ENCODE peak calls at places on chromosomes 12 and 14, in eight cellular contexts. One of them, this sample, is unnamed.

GRCh38 chr14:64232095-64232830 is 61.9 kb downstream of the ESR2 start:
- DNase-seq in psoas muscle: peak
- DNase-seq in stomach: no peak
- DNase-seq in choroid plexus epithelial cell: peak
- DNase-seq in cardiac muscle cell: no peak
- DNase-seq in astrocyte of the spinal cord: peak
- DNase-seq in A549: no peak
- DNase-seq in GM23338: no peak
- DNase-seq in this sample: no peak

GRCh38 chr12:52909256-52909655 is 4.4 kb upstream of the KRT8 start:
- DNase-seq in psoas muscle: no peak
- DNase-seq in stomach: no peak
- DNase-seq in choroid plexus epithelial cell: no peak
- DNase-seq in cardiac muscle cell: no peak
- DNase-seq in astrocyte of the spinal cord: no peak
- DNase-seq in A549: no peak
- DNase-seq in GM23338: no peak
- DNase-seq in this sample: no peak

GRCh38 chr12:13891902-13892301 is 89.5 kb downstream of the GRIN2B start:
- DNase-seq in psoas muscle: no peak
- DNase-seq in stomach: no peak
- DNase-seq in choroid plexus epithelial cell: no peak
- DNase-seq in cardiac muscle cell: no peak
- DNase-seq in astrocyte of the spinal cord: no peak
- DNase-seq in A549: peak
- DNase-seq in GM23338: no peak
- DNase-seq in this sample: no peak

GRCh38 chr14:35879654-35880249 is 53.6 kb downstream of the BRMS1L start:
- DNase-seq in psoas muscle: no peak
- DNase-seq in stomach: no peak
- DNase-seq in choroid plexus epithelial cell: peak
- DNase-seq in cardiac muscle cell: peak
- DNase-seq in astrocyte of the spinal cord: peak
- DNase-seq in A549: peak
- DNase-seq in GM23338: peak
- DNase-seq in this sample: no peak

GRCh38 chr12:125310461-125310860 is 245.2 kb downstream of the AACS start:
- DNase-seq in psoas muscle: no peak
- DNase-seq in stomach: no peak
- DNase-seq in choroid plexus epithelial cell: no peak
- DNase-seq in cardiac muscle cell: no peak
- DNase-seq in astrocyte of the spinal cord: no peak
- DNase-seq in A549: no peak
- DNase-seq in GM23338: no peak
- DNase-seq in this sample: no peak

GRCh38 chr12:3885179-3886094 is 12.2 kb upstream of the PARP11 start:
- DNase-seq in psoas muscle: no peak
- DNase-seq in stomach: no peak
- DNase-seq in choroid plexus epithelial cell: peak
- DNase-seq in cardiac muscle cell: peak
- DNase-seq in astrocyte of the spinal cord: peak
- DNase-seq in A549: peak
- DNase-seq in GM23338: peak
- DNase-seq in this sample: peak

GRCh38 chr14:105465209-105466031 is 9.2 kb upstream of the CRIP2 start:
- DNase-seq in psoas muscle: no peak
- DNase-seq in stomach: no peak
- DNase-seq in choroid plexus epithelial cell: peak
- DNase-seq in cardiac muscle cell: peak
- DNase-seq in astrocyte of the spinal cord: peak
- DNase-seq in A549: no peak
- DNase-seq in GM23338: no peak
- DNase-seq in this sample: no peak

GRCh38 chr14:59343585-59343984 is 121.6 kb downstream of the GPR135 start:
- DNase-seq in psoas muscle: no peak
- DNase-seq in stomach: no peak
- DNase-seq in choroid plexus epithelial cell: no peak
- DNase-seq in cardiac muscle cell: peak
- DNase-seq in astrocyte of the spinal cord: no peak
- DNase-seq in A549: no peak
- DNase-seq in GM23338: no peak
- DNase-seq in this sample: no peak

GRCh38 chr12:121033625-121034349 is 5.3 kb downstream of the OASL start:
- DNase-seq in psoas muscle: no peak
- DNase-seq in stomach: peak
- DNase-seq in choroid plexus epithelial cell: peak
- DNase-seq in cardiac muscle cell: no peak
- DNase-seq in astrocyte of the spinal cord: peak
- DNase-seq in A549: peak
- DNase-seq in GM23338: no peak
- DNase-seq in this sample: no peak

GRCh38 chr12:1880876-1881275 is 37.6 kb downstream of the CACNA2D4 start:
- DNase-seq in psoas muscle: no peak
- DNase-seq in stomach: no peak
- DNase-seq in choroid plexus epithelial cell: no peak
- DNase-seq in cardiac muscle cell: no peak
- DNase-seq in astrocyte of the spinal cord: no peak
- DNase-seq in A549: no peak
- DNase-seq in GM23338: no peak
- DNase-seq in this sample: no peak

GRCh38 chr14:25094171-25094907 is 44.4 kb upstream of the STXBP6 start:
- DNase-seq in psoas muscle: no peak
- DNase-seq in stomach: no peak
- DNase-seq in choroid plexus epithelial cell: no peak
- DNase-seq in cardiac muscle cell: no peak
- DNase-seq in astrocyte of the spinal cord: no peak
- DNase-seq in A549: no peak
- DNase-seq in GM23338: peak
- DNase-seq in this sample: no peak

GRCh38 chr14:104926619-104927431 is 2.1 kb downstream of the PLD4 start:
- DNase-seq in psoas muscle: no peak
- DNase-seq in stomach: no peak
- DNase-seq in choroid plexus epithelial cell: no peak
- DNase-seq in cardiac muscle cell: peak
- DNase-seq in astrocyte of the spinal cord: no peak
- DNase-seq in A549: no peak
- DNase-seq in GM23338: peak
- DNase-seq in this sample: peak

DNA sequence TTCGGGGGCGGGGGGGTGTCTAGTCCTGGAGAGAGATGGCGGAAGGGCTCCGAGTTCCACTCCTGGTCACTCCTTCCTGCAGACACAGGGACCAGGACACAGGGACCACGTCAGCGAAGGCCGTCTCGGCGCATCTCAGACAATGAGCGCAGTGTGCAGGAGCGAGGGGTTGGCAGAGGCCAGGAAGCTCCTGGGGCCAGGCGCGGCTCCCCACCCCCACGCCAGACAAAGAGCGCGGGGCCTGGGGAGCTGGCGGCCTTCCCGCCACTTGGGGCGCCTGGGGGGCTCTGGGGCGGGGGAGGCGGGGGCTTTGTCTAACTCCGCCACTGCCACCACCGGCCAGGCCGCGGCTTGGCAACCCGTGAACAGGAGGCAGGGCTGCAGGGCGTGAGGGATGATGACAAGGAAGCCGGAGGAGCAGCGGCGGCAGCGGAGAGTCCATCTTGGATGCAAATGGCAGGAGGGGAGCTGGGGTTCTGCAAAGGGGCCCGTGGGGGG is 2.2 kb downstream of the CDK2AP1 start:
- DNase-seq in psoas muscle: peak
- DNase-seq in stomach: peak
- DNase-seq in choroid plexus epithelial cell: peak
- DNase-seq in cardiac muscle cell: peak
- DNase-seq in astrocyte of the spinal cord: peak
- DNase-seq in A549: no peak
- DNase-seq in GM23338: peak
- DNase-seq in this sample: peak
- H3K4me3 ChIP-seq in psoas muscle: peak
- H3K4me3 ChIP-seq in stomach: peak
- H3K4me3 ChIP-seq in choroid plexus epithelial cell: peak
- H3K4me3 ChIP-seq in cardiac muscle cell: peak
- H3K4me3 ChIP-seq in astrocyte of the spinal cord: peak
- H3K4me3 ChIP-seq in A549: peak
- H3K4me3 ChIP-seq in GM23338: peak
- H3K4me3 ChIP-seq in this sample: no peak

DNA sequence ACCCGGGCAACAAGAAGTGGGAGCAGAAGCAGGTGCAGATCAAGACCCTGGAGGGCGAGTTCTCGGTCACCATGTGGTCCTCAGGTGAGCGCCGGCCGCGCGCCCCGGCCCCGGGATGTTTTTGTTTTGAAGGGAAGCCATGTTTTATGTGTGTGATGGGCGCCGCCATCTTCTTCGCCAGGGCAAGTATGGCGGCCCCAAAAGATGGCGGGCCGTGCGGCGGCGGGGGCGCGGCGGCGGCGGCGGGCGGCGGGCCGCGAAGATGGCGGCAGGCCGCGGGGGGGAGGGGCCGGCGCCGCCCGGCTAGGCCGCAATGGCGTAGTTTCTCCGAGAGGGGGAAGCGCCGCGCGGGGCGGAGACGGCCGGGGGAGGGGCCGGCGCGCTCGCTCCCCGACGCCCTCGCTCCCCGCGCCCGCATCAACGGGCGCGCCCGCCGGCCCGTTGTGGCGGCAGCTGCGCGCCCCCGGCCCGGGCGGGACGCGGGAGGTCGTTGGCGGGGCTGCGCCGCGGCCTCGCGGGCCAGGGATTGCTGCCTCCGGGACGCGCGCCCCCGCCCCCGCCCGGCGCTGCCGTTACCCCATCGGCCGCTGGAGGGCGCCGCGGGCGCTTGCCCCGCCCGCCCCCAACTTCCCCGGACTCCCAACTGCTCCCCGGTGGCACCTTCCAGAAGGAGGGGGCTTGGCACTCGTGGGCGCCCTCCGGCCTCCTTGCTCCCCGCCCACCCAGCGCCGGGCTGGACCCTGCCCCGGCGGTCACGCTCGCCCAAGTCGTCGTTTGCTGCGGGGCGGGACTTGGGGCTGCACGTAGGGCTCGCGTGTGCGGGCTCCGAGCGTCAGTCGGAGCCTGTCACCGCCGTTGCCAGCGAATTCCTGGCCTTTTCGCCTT is 1.1 kb downstream of the YY1 start:
- DNase-seq in psoas muscle: peak
- DNase-seq in stomach: peak
- DNase-seq in choroid plexus epithelial cell: peak
- DNase-seq in cardiac muscle cell: peak
- DNase-seq in astrocyte of the spinal cord: peak
- DNase-seq in A549: peak
- DNase-seq in GM23338: peak
- DNase-seq in this sample: peak
- TF ChIP-seq CTCF in psoas muscle: peak
- TF ChIP-seq CTCF in stomach: no peak
- TF ChIP-seq CTCF in choroid plexus epithelial cell: peak
- TF ChIP-seq CTCF in cardiac muscle cell: peak
- TF ChIP-seq CTCF in astrocyte of the spinal cord: peak
- TF ChIP-seq CTCF in A549: peak
- TF ChIP-seq CTCF in GM23338: peak
- TF ChIP-seq CTCF in this sample: peak

DNA sequence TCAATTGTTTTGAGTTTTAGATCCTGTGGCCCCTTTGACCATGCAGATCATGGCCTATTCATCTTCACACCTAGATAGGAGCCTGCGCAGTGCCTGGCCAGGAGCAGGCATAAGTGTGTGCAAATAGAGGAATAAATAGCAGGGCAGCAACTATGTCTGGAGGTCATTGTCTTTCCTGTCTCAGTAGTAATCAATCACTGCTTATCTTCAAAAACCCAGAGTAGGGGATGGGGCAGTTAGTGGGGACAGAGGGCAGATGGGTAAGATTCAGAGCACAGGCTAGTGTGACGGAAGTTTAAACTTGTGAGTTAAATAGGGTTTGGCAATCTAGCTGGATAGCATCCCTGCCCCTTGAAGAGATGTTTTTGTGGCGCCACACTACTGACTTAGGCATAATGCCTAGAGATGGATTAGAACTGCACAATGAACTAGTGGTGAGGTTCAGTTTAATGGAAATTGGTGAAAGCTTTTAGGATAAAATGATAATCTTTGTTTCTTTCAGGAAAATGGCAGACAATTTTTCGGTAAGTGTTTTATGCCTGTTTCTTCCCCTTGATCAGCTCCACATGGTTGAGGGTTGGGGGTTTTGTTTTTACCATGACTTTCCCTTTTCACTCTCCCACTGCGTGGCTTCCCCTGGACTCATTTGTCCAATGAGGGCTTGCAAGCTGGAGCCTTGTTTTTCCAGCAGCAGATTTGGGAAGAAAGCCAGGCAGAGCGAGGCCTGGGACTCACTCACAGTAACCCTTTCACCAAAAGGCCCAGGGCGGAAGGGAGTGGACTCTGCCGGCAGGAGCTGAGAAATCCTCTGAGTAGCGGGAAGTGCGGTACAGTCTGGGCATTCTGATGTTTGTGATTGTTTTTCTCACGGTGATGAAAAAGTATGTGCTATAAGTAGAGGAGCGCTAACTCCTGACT is 8.1 kb downstream of the LGALS3 start:
- DNase-seq in psoas muscle: peak
- DNase-seq in stomach: peak
- DNase-seq in choroid plexus epithelial cell: peak
- DNase-seq in cardiac muscle cell: no peak
- DNase-seq in astrocyte of the spinal cord: peak
- DNase-seq in A549: no peak
- DNase-seq in GM23338: no peak
- DNase-seq in this sample: no peak
- H3K4me3 ChIP-seq in psoas muscle: peak
- H3K4me3 ChIP-seq in stomach: peak
- H3K4me3 ChIP-seq in choroid plexus epithelial cell: no peak
- H3K4me3 ChIP-seq in cardiac muscle cell: no peak
- H3K4me3 ChIP-seq in astrocyte of the spinal cord: no peak
- H3K4me3 ChIP-seq in A549: no peak
- H3K4me3 ChIP-seq in GM23338: no peak
- H3K4me3 ChIP-seq in this sample: no peak

GRCh38 chr14:80996049-80996901 is 40.9 kb downstream of the TSHR start:
- DNase-seq in psoas muscle: no peak
- DNase-seq in stomach: no peak
- DNase-seq in choroid plexus epithelial cell: peak
- DNase-seq in cardiac muscle cell: peak
- DNase-seq in astrocyte of the spinal cord: peak
- DNase-seq in A549: peak
- DNase-seq in GM23338: peak
- DNase-seq in this sample: no peak
- TF ChIP-seq CTCF in psoas muscle: peak
- TF ChIP-seq CTCF in stomach: no peak
- TF ChIP-seq CTCF in choroid plexus epithelial cell: peak
- TF ChIP-seq CTCF in cardiac muscle cell: peak
- TF ChIP-seq CTCF in astrocyte of the spinal cord: peak
- TF ChIP-seq CTCF in A549: peak
- TF ChIP-seq CTCF in GM23338: peak
- TF ChIP-seq CTCF in this sample: peak

GRCh38 chr12:116282371-116283286 is 5.1 kb upstream of the MED13L start:
- DNase-seq in psoas muscle: no peak
- DNase-seq in stomach: no peak
- DNase-seq in choroid plexus epithelial cell: no peak
- DNase-seq in cardiac muscle cell: no peak
- DNase-seq in astrocyte of the spinal cord: no peak
- DNase-seq in A549: no peak
- DNase-seq in GM23338: peak
- DNase-seq in this sample: no peak
- H3K4me3 ChIP-seq in psoas muscle: peak
- H3K4me3 ChIP-seq in stomach: no peak
- H3K4me3 ChIP-seq in choroid plexus epithelial cell: peak
- H3K4me3 ChIP-seq in cardiac muscle cell: no peak
- H3K4me3 ChIP-seq in astrocyte of the spinal cord: no peak
- H3K4me3 ChIP-seq in A549: no peak
- H3K4me3 ChIP-seq in GM23338: no peak
- H3K4me3 ChIP-seq in this sample: no peak